ENCODE peak calls at places on chromosomes 16 and 17, in six cellular contexts. C is neuronal stem cell; O is right atrium auricular region; E is CD8-positive, alpha-beta memory T cell; P is ovary; T is keratinocyte. J is an unnamed sample. For H3K36me3, the result is how much of the 10 kb centered on the place peaks cover.

GRCh38 chr17:35239823-35240222 is 3.0 kb upstream of the SLFN5 start:
- DNase-seq in C (no peak), O (no peak), E (peak), P (no peak), T (no peak), J (no peak)

GRCh38 chr16:68362952-68363846 is 52.4 kb downstream of the PRMT7 start:
- DNase-seq in C (no peak), O (no peak), E (no peak), P (no peak), T (no peak), J (no peak)

GRCh38 chr17:40022961-40023541 is 7.8 kb downstream of the CSF3 start:
- DNase-seq in C (no peak), O (no peak), E (no peak), P (no peak), T (no peak), J (no peak)

GRCh38 chr16:30119428-30119827 is 3.6 kb downstream of the MAPK3 start:
- DNase-seq in C (no peak), O (no peak), E (no peak), P (no peak), T (no peak), J (no peak)

GRCh38 chr17:28807925-28808641 is 34.5 kb downstream of the FAM222B start:
- DNase-seq in C (no peak), O (no peak), E (no peak), P (no peak), T (peak), J (no peak)

GRCh38 chr16:49932943-49933342 is 77.0 kb upstream of the ZNF423 start:
- DNase-seq in C (no peak), O (no peak), E (no peak), P (peak), T (no peak), J (no peak)

GRCh38 chr17:66343531-66344078 is 41.2 kb downstream of the PRKCA start:
- DNase-seq in C (no peak), O (no peak), E (no peak), P (no peak), T (no peak), J (no peak)

GRCh38 chr17:39527220-39527813 is 66.0 kb downstream of the CDK12 start:
- DNase-seq in C (no peak), O (no peak), E (no peak), P (no peak), T (no peak), J (peak)

GRCh38 chr17:33942414-33942813 is 312.7 kb upstream of the CCL2 start:
- DNase-seq in C (no peak), O (no peak), E (no peak), P (no peak), T (no peak), J (no peak)

GRCh38 chr17:79795795-79796569 is 895 bp downstream of the CBX8 start:
- DNase-seq in C (no peak), O (no peak), E (no peak), P (no peak), T (no peak), J (no peak)

DNA sequence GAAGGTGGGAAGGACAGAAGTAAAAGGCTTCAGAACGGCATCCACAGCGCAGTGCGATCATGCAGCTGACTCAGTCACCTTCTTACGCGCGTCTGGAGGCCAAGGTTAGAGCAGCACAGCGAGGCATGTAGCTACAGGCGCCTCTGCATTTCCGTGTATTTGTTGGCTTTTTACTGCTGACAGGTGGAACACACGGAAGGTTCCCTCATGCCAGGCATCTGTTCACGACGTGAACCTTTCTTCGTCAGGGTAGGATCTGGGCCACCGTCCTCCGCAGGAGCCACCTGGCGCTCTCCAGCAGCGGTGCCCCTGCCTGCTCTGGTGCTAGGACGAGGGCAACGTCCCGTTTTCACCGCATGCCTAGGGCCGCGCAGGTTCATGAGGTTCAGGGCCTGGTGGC is 15.3 kb downstream of the TMEM204 start:
- DNase-seq in C (no peak), O (no peak), E (no peak), P (no peak), T (no peak), J (no peak)
- H3K36me3 ChIP-seq in C (under half), O (under half), E (under half), P (under half), T (under half), J (under half)

DNA sequence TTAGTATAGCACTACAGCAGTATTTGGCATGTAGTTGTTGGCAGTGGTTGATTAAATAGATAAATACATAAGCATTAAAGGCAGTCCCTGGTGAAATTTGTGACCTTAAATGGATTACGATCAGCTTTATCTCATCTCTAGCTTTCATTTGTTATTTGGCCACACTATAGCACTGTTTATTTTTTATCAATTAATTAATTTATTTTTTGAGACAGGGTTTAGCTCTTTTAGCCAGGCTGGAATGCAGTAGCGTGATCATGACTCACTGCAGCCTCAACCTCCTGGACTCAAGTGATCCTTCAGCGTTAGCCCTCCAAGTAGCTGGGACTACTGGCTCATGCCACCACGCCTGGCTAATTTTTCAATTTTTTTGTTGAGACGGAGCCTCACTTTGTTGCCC is 18.7 kb upstream of the ARHGAP17 start:
- DNase-seq in C (no peak), O (no peak), E (no peak), P (no peak), T (no peak), J (no peak)
- H3K27ac ChIP-seq in C (no peak), O (no peak), E (no peak), P (no peak), T (no peak), J (no peak)

DNA sequence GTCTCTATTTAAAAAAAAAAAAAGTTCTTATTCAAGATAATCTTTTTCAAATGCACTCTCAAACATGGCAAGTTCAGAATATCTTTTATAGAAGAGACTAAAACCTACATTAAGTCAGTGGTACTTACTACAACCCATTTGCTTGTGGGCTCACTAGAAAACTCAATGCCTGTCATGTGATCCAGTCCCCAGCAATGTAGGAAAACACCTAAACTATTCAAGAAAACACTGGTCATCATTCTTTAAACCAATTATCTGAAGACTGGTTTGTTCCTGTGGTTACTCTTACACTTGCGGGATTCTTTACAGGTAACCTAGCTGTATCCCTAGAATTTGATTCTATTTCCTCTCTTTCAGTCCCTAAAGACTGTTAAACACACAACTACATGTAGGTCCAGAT is 19.6 kb downstream of the MED13 start:
- DNase-seq in C (no peak), O (no peak), E (no peak), P (no peak), T (no peak), J (no peak)
- H3K36me3 ChIP-seq in C (half or more), O (under half), E (under half), P (under half), T (under half), J (under half)

DNA sequence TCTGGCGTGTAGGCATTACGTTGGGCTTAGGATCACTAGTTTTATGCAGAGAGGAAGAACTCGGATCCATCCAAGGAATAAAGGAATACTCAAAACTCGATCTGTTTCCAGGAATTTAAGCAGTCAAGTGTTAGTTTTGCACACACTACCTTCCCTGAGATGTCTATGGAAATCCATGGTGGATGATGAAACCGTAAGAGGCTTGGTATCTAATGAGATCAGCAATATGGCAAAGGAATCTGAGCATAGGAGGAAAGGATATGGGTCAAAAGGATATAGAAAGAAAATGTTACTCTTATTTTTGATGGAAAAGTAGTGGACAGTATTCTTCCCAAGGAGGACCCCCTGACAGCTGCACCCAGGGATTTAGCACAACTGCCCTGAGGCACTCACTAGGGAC is 59.6 kb downstream of the SMG6 start:
- DNase-seq in C (no peak), O (no peak), E (no peak), P (no peak), T (no peak), J (no peak)
- H3K27ac ChIP-seq in C (no peak), O (peak), E (no peak), P (no peak), T (no peak), J (no peak)

GRCh38 chr17:4540224-4541040 is 14.8 kb downstream of the MYBBP1A start:
- DNase-seq in C (no peak), O (no peak), E (no peak), P (peak), T (no peak), J (no peak)

GRCh38 chr17:4542003-4542725 is 13.0 kb downstream of the MYBBP1A start:
- DNase-seq in C (no peak), O (no peak), E (no peak), P (no peak), T (no peak), J (no peak)

GRCh38 chr17:4542726-4543191 is 12.4 kb downstream of the MYBBP1A start:
- DNase-seq in C (no peak), O (no peak), E (no peak), P (no peak), T (no peak), J (no peak)

GRCh38 chr17:4541041-4541327 is 14.2 kb downstream of the MYBBP1A start:
- DNase-seq in C (no peak), O (no peak), E (no peak), P (no peak), T (no peak), J (no peak)

DNA sequence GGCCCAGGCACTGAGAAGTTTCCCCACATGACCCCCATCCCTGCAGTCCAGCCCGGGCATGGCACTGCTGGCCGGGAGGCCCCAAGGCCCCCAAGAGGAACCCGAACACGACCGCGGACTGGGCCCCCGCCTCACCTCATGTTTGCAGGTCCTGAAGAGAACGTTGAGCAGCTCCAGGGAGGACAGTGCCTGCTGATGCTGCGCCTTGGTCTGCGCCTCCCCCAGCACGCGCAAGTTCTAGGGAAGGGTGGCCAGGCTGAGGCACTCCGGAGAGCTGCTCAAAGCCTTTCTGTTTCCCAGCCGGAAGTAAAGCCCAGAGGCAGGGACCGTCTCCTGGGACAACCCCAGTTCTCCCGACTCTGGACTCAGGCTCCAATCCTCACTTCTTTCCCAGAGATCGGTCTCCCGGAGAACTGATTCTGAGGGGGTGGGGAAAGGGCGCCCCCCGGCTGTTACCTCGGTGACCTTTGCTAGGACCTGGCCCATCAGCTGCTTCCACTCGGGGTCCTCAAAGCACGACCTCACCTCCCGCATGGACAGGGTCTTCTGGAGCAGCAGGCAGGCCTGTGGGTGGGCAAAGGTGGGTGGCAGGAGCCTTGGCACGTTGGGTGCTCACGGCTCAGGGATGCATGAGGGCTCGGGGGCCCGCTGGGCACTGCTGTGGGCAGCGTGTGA is 13.7 kb downstream of the MYBBP1A start:
- DNase-seq in C (no peak), O (no peak), E (no peak), P (no peak), T (no peak), J (no peak)
- H3K36me3 ChIP-seq in C (half or more), O (half or more), E (under half), P (under half), T (under half), J (under half)

DNA sequence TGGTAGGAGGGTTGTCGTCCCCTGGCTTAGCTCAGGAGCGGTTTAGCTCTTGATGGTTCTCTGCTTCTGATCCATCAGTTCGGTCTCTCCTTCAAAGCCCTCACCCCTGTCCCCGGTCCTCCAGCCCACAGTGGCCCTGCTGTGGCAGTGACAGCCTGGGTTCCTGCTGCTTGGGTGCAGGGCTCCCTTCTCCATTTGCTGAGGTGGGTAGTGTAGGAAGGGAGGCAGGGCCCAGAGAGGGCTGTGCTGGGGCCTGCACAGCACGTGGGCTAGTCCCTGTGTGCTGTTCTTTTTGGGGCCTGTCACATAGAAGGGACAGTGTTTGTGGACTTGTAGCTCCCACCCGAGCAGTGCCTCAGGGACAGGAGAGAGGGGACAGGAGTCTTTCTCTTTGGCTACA is 18.3 kb downstream of the TMEM94 start:
- DNase-seq in C (no peak), O (no peak), E (no peak), P (no peak), T (no peak), J (no peak)
- H3K27ac ChIP-seq in C (peak), O (no peak), E (no peak), P (peak), T (no peak), J (no peak)

GRCh38 chr17:49603720-49604119 is 28.0 kb downstream of the NXPH3 start:
- DNase-seq in C (no peak), O (no peak), E (no peak), P (no peak), T (no peak), J (no peak)
- H3K36me3 ChIP-seq in C (half or more), O (half or more), E (under half), P (under half), T (under half), J (half or more)

J was measured in CD4-positive, alpha-beta memory T cell.